ENCODE peak calls at places on chromosome 9, in ten cellular contexts. A, T, U, B, K, H, R, F, Q and N are unnamed samples.

GRCh38 chr9:27726244-27727141 is 153.2 kb upstream of the C9orf72 start:
- DNase-seq in F (peak), T (no peak), R (no peak), H (peak), Q (no peak), K (peak), A (no peak), B (peak), U (peak), N (peak)

GRCh38 chr9:70418822-70419545 is 4.5 kb upstream of the KLF9 start:
- DNase-seq in Q (peak), U (peak), T (peak), A (peak), F (peak), B (peak), R (peak), H (peak), K (peak), N (peak)

GRCh38 chr9:70410368-70410767 is 4.1 kb downstream of the KLF9 start:
- DNase-seq in B (peak), U (peak), F (peak), R (no peak), T (no peak), A (no peak), K (peak), H (no peak), Q (no peak), N (no peak)

GRCh38 chr9:92385953-92386352 is 18.4 kb downstream of the OGN start:
- DNase-seq in Q (no peak), R (no peak), F (peak), B (peak), H (no peak), A (no peak), T (no peak), K (peak), U (no peak), N (no peak)

GRCh38 chr9:36092509-36093215 is 43.9 kb upstream of the GLIPR2 start:
- DNase-seq in Q (no peak), B (no peak), F (no peak), U (no peak), A (no peak), T (peak), R (peak), H (no peak), K (no peak), N (peak)

GRCh38 chr9:111895996-111896941 is at the start of gene UGCG:
- DNase-seq in B (peak), H (peak), A (peak), R (peak), F (peak), Q (peak), K (peak), T (peak), U (peak), N (peak)

GRCh38 chr9:109272045-109272444 is 48.8 kb downstream of the EPB41L4B start:
- DNase-seq in Q (no peak), H (no peak), F (no peak), U (no peak), A (no peak), T (no peak), R (no peak), B (no peak), K (no peak), N (no peak)

GRCh38 chr9:36293171-36293570 is 34.9 kb upstream of the GNE start:
- DNase-seq in U (no peak), K (no peak), R (no peak), Q (no peak), H (no peak), B (no peak), T (no peak), F (no peak), A (no peak), N (no peak)

DNA sequence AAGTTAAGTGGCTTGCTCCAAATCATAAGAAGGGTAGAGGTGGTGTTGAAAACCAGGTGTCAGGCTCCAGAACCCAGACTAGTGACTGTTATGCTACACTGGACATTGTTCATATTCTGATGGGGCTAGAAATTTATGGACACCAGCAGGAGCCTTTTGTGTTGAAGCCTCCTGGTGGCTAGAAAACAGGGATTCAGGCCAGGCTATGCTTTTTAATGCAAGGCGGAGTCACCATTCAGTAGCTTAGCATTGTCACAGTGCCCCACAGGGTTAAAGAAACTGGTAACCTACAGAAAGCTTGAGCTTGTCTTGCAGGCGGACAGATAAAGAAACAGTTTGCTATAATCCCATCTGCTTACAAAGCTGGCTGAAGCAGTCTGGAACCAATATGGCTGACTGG is 23.0 kb upstream of the GOLM1 start:
- DNase-seq in B (no peak), F (no peak), R (no peak), T (no peak), H (no peak), U (no peak), K (no peak), A (no peak), Q (no peak), N (no peak)
- TF ChIP-seq CTCF in B (no peak), F (no peak), R (no peak), T (no peak), H (no peak), U (no peak), K (no peak), A (no peak), Q (no peak), N (no peak)

GRCh38 chr9:114981095-114981494 is 50.7 kb upstream of the TNFSF8 start:
- DNase-seq in K (no peak), A (no peak), Q (no peak), U (no peak), F (no peak), B (peak), R (no peak), T (no peak), H (no peak), N (no peak)
- TF ChIP-seq CTCF in K (no peak), A (no peak), Q (no peak), U (no peak), F (no peak), B (no peak), R (no peak), T (no peak), H (no peak), N (no peak)

DNA sequence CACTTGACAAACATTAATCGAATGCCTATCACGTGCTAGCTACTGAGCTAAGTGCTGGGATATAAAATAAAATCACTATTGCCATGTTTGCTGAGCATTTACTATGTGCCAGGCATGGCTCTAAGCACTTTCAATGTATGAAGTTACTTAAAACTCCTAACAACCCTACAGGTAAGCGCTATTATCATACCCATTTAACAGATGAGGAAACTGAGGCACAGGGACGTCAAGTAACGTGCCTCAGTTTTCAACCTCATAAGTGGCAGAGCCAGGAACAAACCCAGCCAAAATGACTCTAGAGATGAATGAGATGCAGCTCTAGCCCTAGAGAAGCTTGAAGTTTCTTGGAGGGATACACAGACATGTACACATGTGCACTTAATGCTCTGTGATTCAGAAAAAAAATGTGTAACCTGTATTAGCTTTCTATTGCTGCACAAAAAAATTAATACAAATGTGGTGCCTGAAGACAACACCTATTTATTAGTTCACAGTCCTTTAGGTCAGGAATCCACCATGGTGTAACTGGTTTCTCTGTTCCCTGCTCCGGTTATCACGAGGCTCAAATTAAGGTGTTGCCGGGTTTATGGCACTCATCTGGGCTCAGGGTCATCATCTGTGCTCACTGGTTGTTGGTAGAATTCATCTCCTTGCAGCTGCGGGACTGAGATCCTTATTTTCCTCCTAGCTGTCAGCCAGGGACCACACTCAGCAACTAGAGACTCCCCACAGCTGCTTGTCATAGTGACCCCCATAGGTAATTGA is 33.7 kb downstream of the TTLL11 start:
- DNase-seq in B (no peak), F (no peak), A (no peak), Q (no peak), U (no peak), T (no peak), R (no peak), H (no peak), K (no peak), N (no peak)
- TF ChIP-seq CTCF in B (no peak), F (no peak), A (no peak), Q (no peak), U (no peak), T (no peak), R (no peak), H (no peak), K (no peak), N (no peak)

DNA sequence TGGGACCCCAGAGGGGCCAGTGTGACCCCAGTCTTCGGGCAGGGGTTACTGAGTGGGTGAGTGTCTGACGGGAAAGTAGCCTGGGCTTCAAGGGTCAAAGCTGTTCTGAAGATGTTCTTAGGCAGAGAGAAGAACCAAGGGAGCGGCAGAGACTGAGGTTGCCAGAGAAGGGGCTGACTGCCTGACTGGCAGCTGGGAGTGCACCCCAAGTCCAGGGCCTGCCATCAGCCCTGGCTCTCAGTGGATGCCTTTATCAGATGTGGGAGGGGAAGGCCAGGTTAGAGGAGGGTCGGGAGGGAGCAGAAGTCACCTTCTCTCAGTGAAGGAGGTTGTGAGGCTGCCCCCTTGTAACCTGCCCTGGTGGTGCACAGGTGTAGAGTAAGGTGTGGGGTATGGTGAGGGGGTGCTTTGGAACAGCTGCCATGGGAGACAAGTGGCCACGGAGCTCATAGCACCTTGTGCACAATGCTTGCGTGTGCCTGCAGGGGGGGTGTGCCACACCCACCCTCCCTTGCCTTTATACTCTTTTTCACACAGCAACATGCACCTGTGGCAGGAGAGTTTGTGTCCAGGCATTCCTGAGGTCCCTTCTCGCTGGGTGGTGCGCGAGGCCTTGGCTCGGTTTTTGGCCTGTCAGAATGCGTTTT is 18.9 kb downstream of the RALGPS1 start:
- DNase-seq in A (no peak), Q (no peak), B (no peak), R (no peak), F (no peak), K (no peak), T (no peak), U (no peak), H (no peak), N (no peak)
- TF ChIP-seq CTCF in A (no peak), Q (no peak), B (no peak), R (no peak), F (no peak), K (no peak), T (no peak), U (no peak), H (no peak), N (no peak)